ENCODE peak calls at places on chromosomes 7 and 10, in five cellular contexts. One of them, this sample, is unnamed.

GRCh38 chr10:51311232-51311631 is 236.9 kb downstream of the PRKG1 start:
- DNase-seq in GM12892: no peak
- DNase-seq in HepG2: no peak
- DNase-seq in GM12878: no peak
- DNase-seq in K562: no peak
- DNase-seq in this sample: no peak

GRCh38 chr7:130912086-130912909 is 178.3 kb upstream of the KLF14 start:
- DNase-seq in HepG2: peak
- DNase-seq in GM12892: no peak
- DNase-seq in GM12878: no peak
- DNase-seq in K562: no peak
- DNase-seq in this sample: no peak

GRCh38 chr10:24974978-24975377 is 22.6 kb upstream of the PRTFDC1 start:
- DNase-seq in GM12878: no peak
- DNase-seq in GM12892: no peak
- DNase-seq in HepG2: peak
- DNase-seq in K562: no peak
- DNase-seq in this sample: no peak

GRCh38 chr10:100767428-100767779 is 22.0 kb downstream of the PAX2 start:
- DNase-seq in K562: no peak
- DNase-seq in GM12878: no peak
- DNase-seq in HepG2: no peak
- DNase-seq in GM12892: no peak
- DNase-seq in this sample: no peak

GRCh38 chr7:47196106-47196630 is 385.7 kb downstream of the TNS3 start:
- DNase-seq in HepG2: no peak
- DNase-seq in K562: no peak
- DNase-seq in GM12892: no peak
- DNase-seq in GM12878: no peak
- DNase-seq in this sample: no peak

GRCh38 chr10:31143331-31143935 is 111.8 kb upstream of the ZNF438 start:
- DNase-seq in K562: no peak
- DNase-seq in GM12878: no peak
- DNase-seq in GM12892: no peak
- DNase-seq in HepG2: no peak
- DNase-seq in this sample: no peak

GRCh38 chr10:30111340-30111980 is 52.1 kb upstream of the JCAD start:
- DNase-seq in GM12878: no peak
- DNase-seq in HepG2: no peak
- DNase-seq in GM12892: no peak
- DNase-seq in K562: no peak
- DNase-seq in this sample: no peak

GRCh38 chr10:131169146-131169545 is 142.4 kb downstream of the TCERG1L start:
- DNase-seq in GM12878: no peak
- DNase-seq in HepG2: no peak
- DNase-seq in K562: no peak
- DNase-seq in GM12892: no peak
- DNase-seq in this sample: no peak

GRCh38 chr7:38863609-38864291 is 45.2 kb downstream of the VPS41 start:
- DNase-seq in HepG2: peak
- DNase-seq in K562: no peak
- DNase-seq in GM12892: no peak
- DNase-seq in GM12878: no peak
- DNase-seq in this sample: no peak

GRCh38 chr10:4710858-4711257 is 115.1 kb upstream of the AKR1E2 start:
- DNase-seq in K562: no peak
- DNase-seq in HepG2: no peak
- DNase-seq in GM12892: no peak
- DNase-seq in GM12878: no peak
- DNase-seq in this sample: no peak

GRCh38 chr10:44930904-44931620 is 19.9 kb downstream of the TMEM72 start:
- DNase-seq in GM12892: no peak
- DNase-seq in K562: no peak
- DNase-seq in GM12878: no peak
- DNase-seq in HepG2: no peak
- DNase-seq in this sample: no peak

GRCh38 chr7:104793066-104793465 is 220.9 kb upstream of the KMT2E start:
- DNase-seq in GM12878: no peak
- DNase-seq in K562: no peak
- DNase-seq in GM12892: no peak
- DNase-seq in HepG2: no peak
- DNase-seq in this sample: no peak

GRCh38 chr10:133124357-133125211 is 35.4 kb upstream of the KNDC1 start:
- DNase-seq in HepG2: no peak
- DNase-seq in GM12878: no peak
- DNase-seq in GM12892: no peak
- DNase-seq in K562: peak
- DNase-seq in this sample: no peak

GRCh38 chr7:68176974-68177373 is 1180.3 kb downstream of the TYW1 start:
- DNase-seq in K562: peak
- DNase-seq in HepG2: peak
- DNase-seq in GM12878: no peak
- DNase-seq in GM12892: no peak
- DNase-seq in this sample: peak

GRCh38 chr7:1691601-1692499 is 21.8 kb downstream of the ELFN1 start:
- DNase-seq in GM12878: no peak
- DNase-seq in HepG2: no peak
- DNase-seq in GM12892: no peak
- DNase-seq in K562: no peak
- DNase-seq in this sample: no peak

GRCh38 chr10:122239578-122240257 is 31.4 kb upstream of the BTBD16 start:
- DNase-seq in K562: no peak
- DNase-seq in HepG2: no peak
- DNase-seq in GM12892: no peak
- DNase-seq in GM12878: no peak
- DNase-seq in this sample: no peak

GRCh38 chr7:93435791-93436190 is 138.7 kb downstream of the CALCR start:
- DNase-seq in HepG2: no peak
- DNase-seq in GM12892: no peak
- DNase-seq in GM12878: no peak
- DNase-seq in K562: no peak
- DNase-seq in this sample: no peak

GRCh38 chr10:6213257-6213905 is 10.6 kb downstream of the PFKFB3 start:
- DNase-seq in GM12892: no peak
- DNase-seq in GM12878: no peak
- DNase-seq in HepG2: no peak
- DNase-seq in K562: no peak
- DNase-seq in this sample: no peak

GRCh38 chr7:48299580-48300169 is 128.4 kb downstream of the ABCA13 start:
- DNase-seq in K562: peak
- DNase-seq in GM12892: no peak
- DNase-seq in HepG2: peak
- DNase-seq in GM12878: peak
- DNase-seq in this sample: peak

GRCh38 chr10:75926763-75927162 is 495.3 kb downstream of the LRMDA start:
- DNase-seq in K562: peak
- DNase-seq in HepG2: no peak
- DNase-seq in GM12878: no peak
- DNase-seq in GM12892: no peak
- DNase-seq in this sample: no peak

GRCh38 chr10:34172936-34173533 is 642.1 kb downstream of the PARD3 start:
- DNase-seq in HepG2: peak
- DNase-seq in GM12878: no peak
- DNase-seq in GM12892: no peak
- DNase-seq in K562: no peak
- DNase-seq in this sample: no peak

GRCh38 chr7:46153951-46154787 is 233.1 kb upstream of the IGFBP3 start:
- DNase-seq in K562: no peak
- DNase-seq in GM12892: no peak
- DNase-seq in GM12878: peak
- DNase-seq in HepG2: peak
- DNase-seq in this sample: no peak

GRCh38 chr7:27764109-27764508 is 24.1 kb downstream of the TAX1BP1 start:
- DNase-seq in K562: no peak
- DNase-seq in GM12892: no peak
- DNase-seq in GM12878: no peak
- DNase-seq in HepG2: no peak
- DNase-seq in this sample: no peak

GRCh38 chr10:62130948-62131347 is 137.7 kb downstream of the RTKN2 start:
- DNase-seq in HepG2: no peak
- DNase-seq in GM12878: no peak
- DNase-seq in K562: no peak
- DNase-seq in GM12892: no peak
- DNase-seq in this sample: no peak

GRCh38 chr7:151167197-151167911 is at the start of gene GBX1:
- DNase-seq in GM12892: no peak
- DNase-seq in GM12878: no peak
- DNase-seq in K562: peak
- DNase-seq in HepG2: no peak
- DNase-seq in this sample: no peak

GRCh38 chr7:30485667-30486066 is 7.1 kb upstream of the NOD1 start:
- DNase-seq in K562: no peak
- DNase-seq in GM12892: no peak
- DNase-seq in GM12878: no peak
- DNase-seq in HepG2: no peak
- DNase-seq in this sample: no peak

GRCh38 chr7:150415161-150416160 is 35.0 kb upstream of the GIMAP8 start:
- DNase-seq in K562: no peak
- DNase-seq in GM12878: no peak
- DNase-seq in HepG2: peak
- DNase-seq in GM12892: no peak
- DNase-seq in this sample: no peak

DNA sequence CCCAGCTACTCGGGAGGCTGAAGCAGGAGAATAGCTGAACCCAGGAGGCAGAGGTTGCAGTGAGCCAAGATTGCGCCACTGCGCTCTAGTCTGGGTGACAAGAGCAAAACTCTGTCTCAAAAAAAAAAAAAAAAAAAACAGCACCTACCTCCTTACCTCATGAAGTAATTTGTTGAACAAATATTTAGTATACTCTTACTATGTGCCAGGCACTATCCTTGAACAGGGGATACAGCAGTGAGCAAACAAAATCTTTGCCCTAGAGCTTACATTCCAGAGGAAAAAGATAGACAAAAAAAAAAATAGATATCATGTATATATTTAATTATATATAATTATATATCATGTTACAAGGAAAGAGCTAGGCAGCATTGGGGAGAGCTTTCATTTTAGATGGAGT is 36.4 kb upstream of the HERPUD2 start:
- DNase-seq in K562: no peak
- DNase-seq in HepG2: peak
- DNase-seq in GM12878: no peak
- DNase-seq in GM12892: no peak
- DNase-seq in this sample: no peak
- TF ChIP-seq POLR2A in K562: no peak
- TF ChIP-seq POLR2A in HepG2: no peak
- TF ChIP-seq POLR2A in GM12878: no peak
- TF ChIP-seq POLR2A in GM12892: no peak
- TF ChIP-seq POLR2A in this sample: no peak

GRCh38 chr10:299969-300368 is 164.7 kb downstream of the ZMYND11 start:
- DNase-seq in K562: no peak
- DNase-seq in GM12892: no peak
- DNase-seq in HepG2: no peak
- DNase-seq in GM12878: no peak
- DNase-seq in this sample: no peak
- TF ChIP-seq TAF1 in K562: no peak
- TF ChIP-seq TAF1 in GM12892: no peak
- TF ChIP-seq TAF1 in HepG2: no peak
- TF ChIP-seq TAF1 in GM12878: no peak
- TF ChIP-seq TAF1 in this sample: no peak

GRCh38 chr10:73781879-73782748 is at the start of gene CHCHD1:
- DNase-seq in K562: peak
- DNase-seq in GM12878: peak
- DNase-seq in HepG2: peak
- DNase-seq in GM12892: peak
- DNase-seq in this sample: peak
- TF ChIP-seq POLR2A in K562: peak
- TF ChIP-seq POLR2A in GM12878: peak
- TF ChIP-seq POLR2A in HepG2: peak
- TF ChIP-seq POLR2A in GM12892: peak
- TF ChIP-seq POLR2A in this sample: peak

GRCh38 chr10:69686866-69687265 is 56.8 kb downstream of the FAM241B start:
- DNase-seq in K562: no peak
- DNase-seq in GM12892: no peak
- DNase-seq in HepG2: no peak
- DNase-seq in GM12878: no peak
- DNase-seq in this sample: no peak
- TF ChIP-seq TAF1 in K562: no peak
- TF ChIP-seq TAF1 in GM12892: no peak
- TF ChIP-seq TAF1 in HepG2: no peak
- TF ChIP-seq TAF1 in GM12878: no peak
- TF ChIP-seq TAF1 in this sample: no peak

GRCh38 chr7:100801833-100802568 is 25.3 kb downstream of the EPHB4 start:
- DNase-seq in GM12892: no peak
- DNase-seq in GM12878: no peak
- DNase-seq in HepG2: peak
- DNase-seq in K562: peak
- DNase-seq in this sample: no peak
- TF ChIP-seq POLR2A in GM12892: no peak
- TF ChIP-seq POLR2A in GM12878: no peak
- TF ChIP-seq POLR2A in HepG2: peak
- TF ChIP-seq POLR2A in K562: peak
- TF ChIP-seq POLR2A in this sample: no peak

DNA sequence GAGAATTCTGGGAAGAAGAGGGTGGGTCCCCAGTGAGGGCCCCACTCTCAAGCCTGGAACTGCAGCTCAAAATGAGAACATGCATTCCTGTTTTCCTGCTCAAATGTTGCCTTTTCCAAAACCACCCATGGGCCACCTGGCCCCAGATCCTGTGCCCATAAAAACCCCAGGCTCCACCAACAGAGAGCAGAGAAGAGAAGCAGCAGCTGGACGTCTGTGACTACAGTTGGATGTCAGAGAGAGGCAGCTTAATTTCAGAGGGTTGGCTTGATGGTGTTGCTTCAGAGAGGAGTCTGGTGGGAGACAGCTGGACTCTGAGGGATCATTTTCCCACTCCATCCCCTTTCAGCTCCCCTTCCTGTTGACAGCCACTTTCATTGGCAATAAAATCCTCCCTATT is 256.4 kb downstream of the FZD1 start:
- DNase-seq in GM12878: no peak
- DNase-seq in K562: no peak
- DNase-seq in HepG2: no peak
- DNase-seq in GM12892: no peak
- DNase-seq in this sample: no peak
- TF ChIP-seq TAF1 in GM12878: no peak
- TF ChIP-seq TAF1 in K562: no peak
- TF ChIP-seq TAF1 in HepG2: no peak
- TF ChIP-seq TAF1 in GM12892: no peak
- TF ChIP-seq TAF1 in this sample: no peak

DNA sequence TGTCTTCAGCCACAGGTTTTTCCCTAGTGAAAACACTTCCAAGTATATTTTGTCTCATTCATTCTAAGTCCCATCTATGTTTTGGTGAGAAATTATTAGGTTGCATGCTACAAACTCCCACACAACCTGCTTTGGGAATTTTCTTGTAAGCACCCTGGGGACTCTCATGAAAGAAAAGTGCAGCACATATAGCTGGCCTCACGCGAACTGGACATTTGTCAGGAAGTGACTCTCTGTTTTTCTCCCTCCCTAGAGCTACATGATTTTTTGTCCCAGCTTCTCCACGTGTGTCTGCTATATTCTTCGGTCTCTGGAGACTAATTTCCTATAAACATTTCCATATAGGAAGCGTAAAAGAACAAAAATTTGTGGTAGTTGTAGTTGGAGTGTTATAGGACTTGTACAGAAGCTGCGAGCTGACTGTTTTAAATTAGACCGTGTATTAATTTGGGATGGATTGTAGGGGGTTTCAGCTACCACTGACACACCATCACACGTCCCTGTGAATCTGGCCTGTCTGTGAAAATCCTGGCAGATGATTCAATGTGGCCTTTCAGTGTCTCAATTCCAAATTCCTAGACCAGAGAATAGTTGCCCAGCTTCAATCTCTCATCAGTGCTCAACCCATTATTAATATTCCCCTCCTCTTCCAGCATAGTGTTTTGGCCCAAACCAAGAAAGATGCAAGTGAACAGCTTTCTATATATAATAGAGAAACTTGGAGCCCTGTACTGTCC is 40.2 kb downstream of the ARL4A start:
- DNase-seq in K562: peak
- DNase-seq in HepG2: no peak
- DNase-seq in GM12892: no peak
- DNase-seq in GM12878: no peak
- DNase-seq in this sample: no peak
- TF ChIP-seq POLR2A in K562: no peak
- TF ChIP-seq POLR2A in HepG2: no peak
- TF ChIP-seq POLR2A in GM12892: no peak
- TF ChIP-seq POLR2A in GM12878: no peak
- TF ChIP-seq POLR2A in this sample: no peak